ENCODE peak calls at places on chromosomes 7 and 10, in four cellular contexts. J, R, V and X are unnamed samples.

GRCh38 chr7:45924283-45924682 is 3.2 kb upstream of the IGFBP3 start:
- DNase-seq in J (no peak), R (peak; percentile 42), V (peak; percentile 84), X (no peak)

GRCh38 chr7:149887311-149887710 is 13.5 kb downstream of the ATP6V0E2 start:
- DNase-seq in J (no peak), R (no peak), V (no peak), X (no peak)

GRCh38 chr10:68559872-68560200 is 301 bp upstream of the TET1 start:
- DNase-seq in J (no peak), R (no peak), V (peak; percentile 54), X (no peak)

GRCh38 chr10:31650010-31650409 is 278.6 kb downstream of the ARHGAP12 start:
- DNase-seq in J (peak; percentile 57), R (peak; percentile 93), V (peak; percentile 94), X (peak; percentile 80)

GRCh38 chr10:13803566-13804554 is 217.1 kb downstream of the PRPF18 start:
- DNase-seq in J (no peak), R (no peak), V (peak; percentile 30), X (no peak)

GRCh38 chr7:43647772-43648643 is 65.1 kb downstream of the STK17A start:
- DNase-seq in J (peak; percentile 99), R (peak; percentile 100), V (peak; percentile 99), X (peak; percentile 100)

GRCh38 chr7:28298870-28299484 is 113.3 kb upstream of the CREB5 start:
- DNase-seq in J (no peak), R (peak; percentile 31), V (peak; percentile 66), X (no peak)

GRCh38 chr10:123156091-123156490 is 1.9 kb downstream of the BUB3 start:
- DNase-seq in J (no peak), R (no peak), V (no peak), X (peak; percentile 8)

GRCh38 chr10:100364735-100365391 is 17.8 kb downstream of the SCD start:
- DNase-seq in J (no peak), R (peak; percentile 61), V (peak; percentile 92), X (peak; percentile 56)

GRCh38 chr10:76917071-76917470 is 720.5 kb downstream of the KCNMA1 start:
- DNase-seq in J (no peak), R (no peak), V (no peak), X (no peak)

GRCh38 chr7:134783294-134784069 is 4.0 kb downstream of the CALD1 start:
- DNase-seq in J (no peak), R (no peak), V (peak; percentile 12), X (no peak)

GRCh38 chr7:98681951-98682350 is 64.9 kb downstream of the NPTX2 start:
- DNase-seq in J (no peak), R (no peak), V (no peak), X (no peak)

GRCh38 chr10:114491419-114491818 is 87.1 kb upstream of the AFAP1L2 start:
- DNase-seq in J (no peak), R (no peak), V (no peak), X (no peak)

GRCh38 chr7:103810112-103810744 is 179.2 kb downstream of the RELN start:
- DNase-seq in J (no peak), R (no peak), V (no peak), X (no peak)

GRCh38 chr7:138954545-138955475 is 26.4 kb downstream of the KIAA1549 start:
- DNase-seq in J (no peak), R (no peak), V (no peak), X (no peak)

GRCh38 chr7:101576993-101577392 is 52.1 kb downstream of the MYL10 start:
- DNase-seq in J (no peak), R (no peak), V (no peak), X (no peak)

GRCh38 chr10:44513592-44513991 is 128.7 kb upstream of the CXCL12 start:
- DNase-seq in J (no peak), R (no peak), V (peak; percentile 10), X (no peak)

GRCh38 chr10:60846173-60846572 is 67.9 kb downstream of the CDK1 start:
- DNase-seq in J (no peak), R (no peak), V (peak; percentile 8), X (no peak)

GRCh38 chr10:127999291-127999690 is 92.4 kb downstream of the PTPRE start:
- DNase-seq in J (no peak), R (no peak), V (no peak), X (no peak)

GRCh38 chr7:54076619-54077018 is 465.6 kb upstream of the VSTM2A start:
- DNase-seq in J (no peak), R (no peak), V (no peak), X (no peak)

GRCh38 chr10:25492040-25492439 is 317.2 kb downstream of the GPR158 start:
- DNase-seq in J (no peak), R (no peak), V (no peak), X (no peak)

GRCh38 chr10:89042547-89042946 is 51.9 kb downstream of the FAS start:
- DNase-seq in J (no peak), R (no peak), V (no peak), X (no peak)

GRCh38 chr7:131546583-131547111 is 9.8 kb downstream of the PODXL start:
- DNase-seq in J (no peak), R (no peak), V (no peak), X (no peak)

GRCh38 chr10:97134202-97134601 is 51.6 kb downstream of the SLIT1 start:
- DNase-seq in J (no peak), R (no peak), V (no peak), X (no peak)

GRCh38 chr7:131586259-131586658 is 29.8 kb upstream of the PODXL start:
- DNase-seq in J (no peak), R (no peak), V (no peak), X (no peak)

GRCh38 chr7:79221211-79221610 is 232.3 kb downstream of the MAGI2 start:
- DNase-seq in J (no peak), R (no peak), V (no peak), X (no peak)

GRCh38 chr7:116614509-116615285 is 57.3 kb upstream of the MET start:
- DNase-seq in J (no peak), R (no peak), V (no peak), X (no peak)

GRCh38 chr10:98045785-98046389 is 15.5 kb upstream of the CRTAC1 start:
- DNase-seq in J (no peak), R (peak; percentile 18), V (peak; percentile 47), X (no peak)

GRCh38 chr7:1889556-1890181 is 219.6 kb downstream of the ELFN1 start:
- DNase-seq in J (no peak), R (peak; percentile 57), V (peak; percentile 76), X (no peak)

GRCh38 chr7:44894881-44895600 is 9.7 kb upstream of the PURB start:
- DNase-seq in J (no peak), R (no peak), V (no peak), X (no peak)

GRCh38 chr10:36224431-36224985 is 582.4 kb upstream of the FZD8 start:
- DNase-seq in J (no peak), R (no peak), V (peak; percentile 0), X (no peak)

GRCh38 chr7:116511552-116512523 is 12.3 kb downstream of the CAV2 start:
- DNase-seq in J (no peak), R (no peak), V (peak; percentile 67), X (no peak)

GRCh38 chr10:93160829-93161228 is 87.1 kb downstream of the CYP26A1 start:
- DNase-seq in J (peak; percentile 19), R (peak; percentile 79), V (peak; percentile 81), X (peak; percentile 74)

GRCh38 chr10:116427671-116428070 is at the start of gene PNLIPRP3:
- DNase-seq in J (no peak), R (no peak), V (no peak), X (no peak)
- H3K4me3 ChIP-seq in J (no peak within 1 kb of the TSS), R (no peak within 1 kb of the TSS), V (no peak within 1 kb of the TSS), X (no peak within 1 kb of the TSS)

DNA sequence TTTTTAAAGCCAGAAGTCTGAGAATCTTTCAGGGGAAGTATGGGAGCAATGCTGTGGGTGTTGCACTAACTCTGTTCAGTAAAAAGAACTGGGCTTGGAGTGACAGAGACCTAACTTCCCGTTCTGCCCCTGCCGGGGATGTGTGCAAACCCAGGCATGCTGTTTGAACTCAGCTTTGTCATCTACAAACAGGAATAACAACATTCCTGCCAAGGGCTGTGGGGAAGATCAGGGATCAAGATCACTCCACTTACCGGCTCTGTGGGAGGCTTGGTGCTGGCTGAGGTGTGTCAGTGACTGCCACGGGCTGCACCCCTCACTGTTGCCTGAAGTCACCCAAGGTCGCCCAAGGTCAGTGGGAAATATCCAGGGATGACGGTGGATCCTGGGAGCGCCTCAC is 23.1 kb upstream of the DRGX start:
- DNase-seq in J (no peak), R (no peak), V (no peak), X (no peak)
- TF ChIP-seq CTCF in J (no peak), R (no peak), V (no peak), X (no peak)

GRCh38 chr10:26557641-26558014 is 119.5 kb downstream of the APBB1IP start:
- DNase-seq in J (no peak), R (no peak), V (no peak), X (no peak)
- H3K4me3 ChIP-seq in J (no peak overlapping the region), R (no peak overlapping the region), V (no peak overlapping the region), X (no peak overlapping the region)

DNA sequence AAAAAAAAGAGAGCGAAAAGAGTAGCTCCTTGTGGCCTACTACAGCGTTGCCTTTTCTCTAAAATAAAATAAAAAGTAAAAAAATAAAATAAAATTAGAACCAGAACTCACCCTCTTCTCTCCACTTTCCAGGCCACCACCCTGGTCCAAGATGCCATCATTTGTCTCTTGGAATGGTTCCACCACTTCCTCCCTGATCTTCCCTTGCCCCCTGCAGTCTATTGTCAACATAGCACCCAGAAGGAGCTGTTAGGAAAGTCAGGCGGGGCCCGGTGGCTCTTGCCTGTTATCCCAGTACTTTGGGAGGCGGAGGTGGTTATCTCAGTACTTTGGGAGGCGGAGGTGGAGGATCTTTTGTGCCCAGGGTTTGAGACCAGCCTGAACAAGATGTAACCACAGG is 7.6 kb upstream of the GRID2IP start:
- DNase-seq in J (no peak), R (no peak), V (no peak), X (no peak)
- TF ChIP-seq CTCF in J (peak; percentile 49), R (no peak), V (peak; percentile 15), X (peak; percentile 51)

GRCh38 chr10:22314852-22315251 is 1.3 kb upstream of the COMMD3 start:
- DNase-seq in J (no peak), R (no peak), V (no peak), X (no peak)
- H3K4me3 ChIP-seq in J (no peak overlapping the region), R (no peak overlapping the region), V (no peak overlapping the region), X (no peak overlapping the region)